ENCODE peak calls at places on chromosomes 13 and 19, in five cellular contexts. One of them, this sample, is unnamed.

GRCh38 chr13:43475135-43475534 is 311.6 kb downstream of the ENOX1 start:
- DNase-seq in foreskin fibroblast: no peak
- DNase-seq in cardiac fibroblast: no peak
- DNase-seq in right atrium auricular region: no peak
- DNase-seq in uterus: no peak
- DNase-seq in this sample: no peak

GRCh38 chr13:109281017-109281416 is 505.4 kb downstream of the IRS2 start:
- DNase-seq in foreskin fibroblast: no peak
- DNase-seq in cardiac fibroblast: no peak
- DNase-seq in right atrium auricular region: no peak
- DNase-seq in uterus: no peak
- DNase-seq in this sample: no peak

GRCh38 chr19:3881272-3882040 is 971 bp downstream of the ATCAY start:
- DNase-seq in foreskin fibroblast: no peak
- DNase-seq in cardiac fibroblast: no peak
- DNase-seq in right atrium auricular region: no peak
- DNase-seq in uterus: no peak
- DNase-seq in this sample: no peak

GRCh38 chr19:50331187-50332013 is 2.2 kb upstream of the KCNC3 start:
- DNase-seq in foreskin fibroblast: no peak
- DNase-seq in cardiac fibroblast: no peak
- DNase-seq in right atrium auricular region: no peak
- DNase-seq in uterus: no peak
- DNase-seq in this sample: no peak

GRCh38 chr13:41706189-41706588 is 248.8 kb downstream of the RGCC start:
- DNase-seq in foreskin fibroblast: no peak
- DNase-seq in cardiac fibroblast: peak
- DNase-seq in right atrium auricular region: no peak
- DNase-seq in uterus: no peak
- DNase-seq in this sample: no peak

GRCh38 chr13:80341098-80341701 is at the start of gene SPRY2:
- DNase-seq in foreskin fibroblast: peak
- DNase-seq in cardiac fibroblast: peak
- DNase-seq in right atrium auricular region: peak
- DNase-seq in uterus: peak
- DNase-seq in this sample: peak

GRCh38 chr13:79353698-79354097 is 52.4 kb downstream of the RBM26 start:
- DNase-seq in foreskin fibroblast: no peak
- DNase-seq in cardiac fibroblast: peak
- DNase-seq in right atrium auricular region: no peak
- DNase-seq in uterus: no peak
- DNase-seq in this sample: no peak

GRCh38 chr19:14517446-14517839 is 754 bp downstream of the DNAJB1 start:
- DNase-seq in foreskin fibroblast: peak
- DNase-seq in cardiac fibroblast: peak
- DNase-seq in right atrium auricular region: no peak
- DNase-seq in uterus: no peak
- DNase-seq in this sample: no peak

GRCh38 chr19:610071-610800 is 20.6 kb downstream of the HCN2 start:
- DNase-seq in foreskin fibroblast: no peak
- DNase-seq in cardiac fibroblast: no peak
- DNase-seq in right atrium auricular region: no peak
- DNase-seq in uterus: no peak
- DNase-seq in this sample: no peak

GRCh38 chr19:55146648-55147218 is 2.3 kb downstream of the TNNT1 start:
- DNase-seq in foreskin fibroblast: peak
- DNase-seq in cardiac fibroblast: no peak
- DNase-seq in right atrium auricular region: no peak
- DNase-seq in uterus: no peak
- DNase-seq in this sample: no peak

GRCh38 chr13:109481046-109481445 is 305.3 kb downstream of the IRS2 start:
- DNase-seq in foreskin fibroblast: no peak
- DNase-seq in cardiac fibroblast: peak
- DNase-seq in right atrium auricular region: no peak
- DNase-seq in uterus: no peak
- DNase-seq in this sample: no peak

GRCh38 chr19:7953060-7953459 is 9.6 kb upstream of the TIMM44 start:
- DNase-seq in foreskin fibroblast: peak
- DNase-seq in cardiac fibroblast: peak
- DNase-seq in right atrium auricular region: no peak
- DNase-seq in uterus: no peak
- DNase-seq in this sample: no peak

GRCh38 chr19:38735257-38735686 is 9.0 kb downstream of the CAPN12 start:
- DNase-seq in foreskin fibroblast: no peak
- DNase-seq in cardiac fibroblast: no peak
- DNase-seq in right atrium auricular region: no peak
- DNase-seq in uterus: peak
- DNase-seq in this sample: peak

GRCh38 chr13:70814684-70815083 is 706.4 kb upstream of the KLHL1 start:
- DNase-seq in foreskin fibroblast: no peak
- DNase-seq in cardiac fibroblast: no peak
- DNase-seq in right atrium auricular region: no peak
- DNase-seq in uterus: no peak
- DNase-seq in this sample: no peak

GRCh38 chr13:108266316-108266936 is 3.1 kb upstream of the TNFSF13B start:
- DNase-seq in foreskin fibroblast: no peak
- DNase-seq in cardiac fibroblast: no peak
- DNase-seq in right atrium auricular region: no peak
- DNase-seq in uterus: no peak
- DNase-seq in this sample: no peak

GRCh38 chr13:66069570-66069969 is 1160.6 kb downstream of the PCDH9 start:
- DNase-seq in foreskin fibroblast: peak
- DNase-seq in cardiac fibroblast: peak
- DNase-seq in right atrium auricular region: no peak
- DNase-seq in uterus: no peak
- DNase-seq in this sample: no peak

GRCh38 chr13:105147481-105147880 is 1388.0 kb downstream of the EFNB2 start:
- DNase-seq in foreskin fibroblast: peak
- DNase-seq in cardiac fibroblast: no peak
- DNase-seq in right atrium auricular region: no peak
- DNase-seq in uterus: no peak
- DNase-seq in this sample: no peak

GRCh38 chr13:114121496-114122466 is 10.6 kb downstream of the RASA3 start:
- DNase-seq in foreskin fibroblast: no peak
- DNase-seq in cardiac fibroblast: no peak
- DNase-seq in right atrium auricular region: no peak
- DNase-seq in uterus: no peak
- DNase-seq in this sample: no peak

GRCh38 chr19:49915271-49915670 is 13.7 kb upstream of the ATF5 start:
- DNase-seq in foreskin fibroblast: no peak
- DNase-seq in cardiac fibroblast: no peak
- DNase-seq in right atrium auricular region: no peak
- DNase-seq in uterus: no peak
- DNase-seq in this sample: no peak

GRCh38 chr13:112510002-112510780 is 77.8 kb downstream of the TUBGCP3 start:
- DNase-seq in foreskin fibroblast: peak
- DNase-seq in cardiac fibroblast: peak
- DNase-seq in right atrium auricular region: no peak
- DNase-seq in uterus: no peak
- DNase-seq in this sample: no peak

GRCh38 chr19:7787141-7787540 is 24.1 kb downstream of the CLEC4M start:
- DNase-seq in foreskin fibroblast: no peak
- DNase-seq in cardiac fibroblast: no peak
- DNase-seq in right atrium auricular region: no peak
- DNase-seq in uterus: no peak
- DNase-seq in this sample: no peak

DNA sequence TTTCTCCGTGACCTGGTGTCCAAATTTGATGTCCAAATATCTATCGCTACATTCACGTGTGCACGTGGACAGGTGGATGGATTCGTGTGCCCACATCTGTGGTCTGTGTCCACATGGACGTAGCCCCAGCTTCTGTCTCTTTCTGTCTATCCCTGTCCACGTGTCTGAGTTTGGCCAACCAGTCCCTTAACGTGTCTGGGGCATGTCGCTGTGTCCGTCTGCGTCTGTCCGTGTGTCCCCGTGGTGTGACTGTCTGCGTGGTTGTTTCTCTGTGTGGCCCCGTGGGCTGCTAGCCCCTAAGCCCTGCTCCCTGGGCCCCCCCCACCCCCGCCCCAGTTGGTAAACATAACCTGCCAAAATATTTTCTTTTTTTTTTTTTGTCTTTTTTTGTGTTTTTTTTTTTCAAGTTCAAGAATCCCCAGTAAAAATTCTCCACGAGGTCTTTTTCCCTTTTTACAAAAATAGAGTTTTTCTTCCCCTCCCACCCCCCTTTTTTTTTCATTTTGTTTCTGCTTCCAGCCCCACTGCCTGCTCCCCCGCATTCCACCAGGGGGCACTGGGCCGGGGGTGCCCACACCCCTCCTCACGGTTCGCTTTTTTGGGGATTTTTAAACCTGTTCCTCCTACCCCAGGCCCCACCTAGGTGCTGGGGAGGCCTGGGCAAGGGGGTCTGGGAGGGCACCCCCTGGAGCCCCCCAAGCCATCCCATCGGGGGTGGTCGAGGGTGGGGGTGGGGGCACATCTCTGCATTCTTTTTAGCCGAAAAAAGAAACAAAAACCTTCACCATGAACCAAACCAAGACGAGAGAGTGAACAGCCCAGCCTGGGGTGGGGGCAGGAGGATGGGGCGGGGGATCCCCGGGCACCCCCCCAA is 18.3 kb downstream of the PRKCSH start:
- DNase-seq in foreskin fibroblast: no peak
- DNase-seq in cardiac fibroblast: no peak
- DNase-seq in right atrium auricular region: no peak
- DNase-seq in uterus: no peak
- DNase-seq in this sample: no peak
- TF ChIP-seq CTCF in foreskin fibroblast: peak
- TF ChIP-seq CTCF in cardiac fibroblast: peak
- TF ChIP-seq CTCF in right atrium auricular region: no peak
- TF ChIP-seq CTCF in uterus: no peak
- TF ChIP-seq CTCF in this sample: no peak

GRCh38 chr13:33445476-33445875 is 159.9 kb upstream of the STARD13 start:
- DNase-seq in foreskin fibroblast: no peak
- DNase-seq in cardiac fibroblast: no peak
- DNase-seq in right atrium auricular region: no peak
- DNase-seq in uterus: no peak
- DNase-seq in this sample: no peak

GRCh38 chr13:33446821-33447481 is 161.4 kb upstream of the STARD13 start:
- DNase-seq in foreskin fibroblast: peak
- DNase-seq in cardiac fibroblast: no peak
- DNase-seq in right atrium auricular region: no peak
- DNase-seq in uterus: no peak
- DNase-seq in this sample: no peak

GRCh38 chr13:33435207-33435606 is 149.7 kb upstream of the STARD13 start:
- DNase-seq in foreskin fibroblast: no peak
- DNase-seq in cardiac fibroblast: no peak
- DNase-seq in right atrium auricular region: no peak
- DNase-seq in uterus: no peak
- DNase-seq in this sample: no peak

GRCh38 chr13:33445024-33445423 is 159.5 kb upstream of the STARD13 start:
- DNase-seq in foreskin fibroblast: no peak
- DNase-seq in cardiac fibroblast: no peak
- DNase-seq in right atrium auricular region: no peak
- DNase-seq in uterus: no peak
- DNase-seq in this sample: no peak

DNA sequence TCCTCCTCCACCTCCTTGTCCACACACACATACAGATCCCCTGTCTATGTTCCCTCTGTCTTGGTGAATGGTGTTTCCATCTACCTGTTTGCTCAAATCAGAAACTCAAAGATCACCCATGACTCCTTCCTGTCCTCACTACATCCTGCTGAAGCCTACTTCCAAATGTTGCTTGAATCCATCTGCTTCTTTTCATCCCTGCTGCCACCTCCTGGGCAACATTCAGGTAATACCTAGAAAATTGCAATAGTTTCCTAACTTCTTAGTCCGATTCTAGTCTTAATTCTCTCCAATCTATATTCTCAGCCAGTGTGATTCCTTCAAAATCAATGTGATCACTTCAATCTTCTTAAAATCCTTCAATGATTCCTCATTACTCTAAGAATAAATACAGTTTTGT is 155.5 kb upstream of the STARD13 start:
- DNase-seq in foreskin fibroblast: peak
- DNase-seq in cardiac fibroblast: peak
- DNase-seq in right atrium auricular region: no peak
- DNase-seq in uterus: no peak
- DNase-seq in this sample: no peak
- TF ChIP-seq CTCF in foreskin fibroblast: no peak
- TF ChIP-seq CTCF in cardiac fibroblast: peak
- TF ChIP-seq CTCF in right atrium auricular region: peak
- TF ChIP-seq CTCF in uterus: peak
- TF ChIP-seq CTCF in this sample: no peak

DNA sequence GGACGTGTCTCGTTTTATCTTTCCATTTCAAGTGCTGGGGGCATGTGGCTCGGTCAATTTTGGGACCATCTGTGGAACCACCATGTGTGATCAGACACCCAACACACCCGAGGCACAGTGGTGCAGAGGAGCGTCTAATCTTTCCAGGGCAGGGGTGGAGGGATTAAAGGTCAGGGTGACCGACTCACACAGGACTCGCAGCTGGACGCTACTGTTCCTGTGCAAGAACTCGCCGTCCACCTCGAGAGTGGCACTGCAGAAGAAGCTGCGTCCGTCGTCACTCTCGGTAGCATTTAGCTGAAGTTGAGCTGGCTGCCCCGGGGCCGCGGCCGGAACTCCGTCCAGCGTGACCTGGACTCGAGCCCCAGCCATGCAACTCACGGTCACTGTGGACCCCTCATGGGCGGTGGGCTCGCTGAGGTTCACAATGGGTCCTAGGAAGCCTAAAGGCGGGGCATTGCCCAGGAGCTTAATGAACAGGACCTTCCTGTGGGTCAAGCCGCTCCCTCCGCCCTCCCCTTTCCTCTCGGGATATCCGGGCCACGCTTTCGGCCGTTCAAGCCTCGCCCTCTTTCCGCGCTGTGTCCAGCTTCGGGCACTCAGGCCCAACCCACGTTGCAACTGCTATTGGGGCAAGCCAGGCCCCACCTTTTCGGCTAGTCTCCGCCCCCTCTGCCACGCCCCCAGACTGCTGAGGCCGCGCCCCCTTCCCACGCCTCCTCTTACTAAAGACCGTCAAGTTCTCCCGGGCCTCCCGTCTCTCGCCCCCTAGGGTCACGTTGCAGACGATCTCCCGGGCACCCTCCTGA is 1.2 kb upstream of the RAVER1 start:
- DNase-seq in foreskin fibroblast: peak
- DNase-seq in cardiac fibroblast: peak
- DNase-seq in right atrium auricular region: peak
- DNase-seq in uterus: peak
- DNase-seq in this sample: peak
- TF ChIP-seq CTCF in foreskin fibroblast: no peak
- TF ChIP-seq CTCF in cardiac fibroblast: no peak
- TF ChIP-seq CTCF in right atrium auricular region: no peak
- TF ChIP-seq CTCF in uterus: no peak
- TF ChIP-seq CTCF in this sample: no peak

DNA sequence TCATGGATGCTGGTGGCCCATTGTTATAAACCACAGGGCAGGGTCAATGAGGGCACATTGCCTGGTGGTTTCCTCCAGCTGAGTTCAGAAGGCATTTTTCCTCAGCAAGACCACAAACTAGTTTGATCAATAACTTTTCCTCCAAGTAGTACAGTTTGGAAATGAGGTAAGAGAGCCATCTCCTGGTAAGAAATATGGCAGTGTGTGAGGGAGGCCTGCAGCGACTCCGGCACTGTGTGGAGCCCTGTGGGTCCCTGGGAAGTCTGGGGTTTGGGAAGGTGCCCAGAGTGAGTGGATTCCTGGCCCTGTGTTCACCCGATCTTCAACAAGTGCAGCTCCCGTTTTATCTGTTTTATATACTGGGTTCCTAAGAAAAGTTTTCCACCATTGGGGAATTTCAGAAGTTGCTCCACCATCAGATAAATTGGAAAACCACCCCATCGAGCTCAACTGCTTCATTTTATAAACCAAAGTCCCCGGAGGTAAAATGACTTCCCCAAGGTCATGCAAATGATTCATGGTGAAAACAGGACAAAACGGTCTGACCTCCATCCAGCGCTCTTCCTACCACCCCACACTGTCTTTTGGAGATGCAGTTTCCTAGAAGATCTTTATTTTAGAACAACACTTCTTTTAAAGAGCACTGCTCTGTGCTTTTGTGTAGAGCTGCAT is 148.4 kb downstream of the KATNAL1 start:
- DNase-seq in foreskin fibroblast: peak
- DNase-seq in cardiac fibroblast: peak
- DNase-seq in right atrium auricular region: no peak
- DNase-seq in uterus: peak
- DNase-seq in this sample: no peak
- TF ChIP-seq CTCF in foreskin fibroblast: peak
- TF ChIP-seq CTCF in cardiac fibroblast: peak
- TF ChIP-seq CTCF in right atrium auricular region: peak
- TF ChIP-seq CTCF in uterus: peak
- TF ChIP-seq CTCF in this sample: no peak